ENCODE peak calls at places on chromosomes 2 and 18, in nine cellular contexts. One of them, this sample, is unnamed. For H3K4me1, the result is how much of the 10 kb centered on the place peaks cover.

GRCh38 chr2:164287041-164287440 is 334.2 kb downstream of the GRB14 start:
- DNase-seq in prostate gland: no peak
- DNase-seq in K562: no peak
- DNase-seq in IMR-90: no peak
- DNase-seq in transverse colon: no peak
- DNase-seq in thyroid gland: no peak
- DNase-seq in uterus: no peak
- DNase-seq in HepG2: no peak
- DNase-seq in A549: no peak
- DNase-seq in this sample: no peak

GRCh38 chr2:40428434-40428833 is 23.5 kb downstream of the SLC8A1 start:
- DNase-seq in uterus: no peak
- DNase-seq in HepG2: no peak
- DNase-seq in transverse colon: no peak
- DNase-seq in prostate gland: no peak
- DNase-seq in thyroid gland: no peak
- DNase-seq in K562: no peak
- DNase-seq in A549: no peak
- DNase-seq in IMR-90: peak
- DNase-seq in this sample: no peak

GRCh38 chr2:183950673-183951072 is 647.7 kb upstream of the ZNF804A start:
- DNase-seq in uterus: no peak
- DNase-seq in prostate gland: no peak
- DNase-seq in transverse colon: no peak
- DNase-seq in HepG2: no peak
- DNase-seq in K562: no peak
- DNase-seq in A549: no peak
- DNase-seq in thyroid gland: peak
- DNase-seq in IMR-90: no peak
- DNase-seq in this sample: no peak

GRCh38 chr18:4639628-4640310 is 184.7 kb upstream of the DLGAP1 start:
- DNase-seq in A549: no peak
- DNase-seq in uterus: no peak
- DNase-seq in HepG2: no peak
- DNase-seq in prostate gland: no peak
- DNase-seq in transverse colon: no peak
- DNase-seq in thyroid gland: no peak
- DNase-seq in K562: no peak
- DNase-seq in IMR-90: no peak
- DNase-seq in this sample: no peak

GRCh38 chr18:79531386-79531785 is 135.7 kb downstream of the NFATC1 start:
- DNase-seq in A549: no peak
- DNase-seq in uterus: peak
- DNase-seq in HepG2: no peak
- DNase-seq in K562: no peak
- DNase-seq in IMR-90: no peak
- DNase-seq in prostate gland: no peak
- DNase-seq in thyroid gland: no peak
- DNase-seq in transverse colon: peak
- DNase-seq in this sample: no peak

GRCh38 chr2:16437189-16437588 is 228.4 kb downstream of the CYRIA start:
- DNase-seq in transverse colon: no peak
- DNase-seq in K562: no peak
- DNase-seq in IMR-90: no peak
- DNase-seq in A549: no peak
- DNase-seq in uterus: no peak
- DNase-seq in thyroid gland: no peak
- DNase-seq in HepG2: no peak
- DNase-seq in prostate gland: no peak
- DNase-seq in this sample: no peak

GRCh38 chr2:10217499-10217861 is 85.2 kb upstream of the HPCAL1 start:
- DNase-seq in uterus: no peak
- DNase-seq in IMR-90: no peak
- DNase-seq in A549: no peak
- DNase-seq in K562: no peak
- DNase-seq in thyroid gland: no peak
- DNase-seq in transverse colon: no peak
- DNase-seq in prostate gland: no peak
- DNase-seq in HepG2: no peak
- DNase-seq in this sample: no peak

GRCh38 chr2:43100362-43100882 is 126.0 kb downstream of the ZFP36L2 start:
- DNase-seq in thyroid gland: no peak
- DNase-seq in A549: no peak
- DNase-seq in transverse colon: no peak
- DNase-seq in HepG2: no peak
- DNase-seq in uterus: no peak
- DNase-seq in prostate gland: no peak
- DNase-seq in K562: no peak
- DNase-seq in IMR-90: no peak
- DNase-seq in this sample: no peak

GRCh38 chr2:12715258-12715865 is 1.4 kb upstream of the TRIB2 start:
- DNase-seq in thyroid gland: no peak
- DNase-seq in uterus: no peak
- DNase-seq in A549: no peak
- DNase-seq in HepG2: no peak
- DNase-seq in prostate gland: no peak
- DNase-seq in IMR-90: no peak
- DNase-seq in transverse colon: no peak
- DNase-seq in K562: no peak
- DNase-seq in this sample: no peak
- H3K27ac ChIP-seq in thyroid gland: peak
- H3K27ac ChIP-seq in uterus: peak
- H3K27ac ChIP-seq in A549: no peak
- H3K27ac ChIP-seq in HepG2: no peak
- H3K27ac ChIP-seq in prostate gland: peak
- H3K27ac ChIP-seq in IMR-90: peak
- H3K27ac ChIP-seq in transverse colon: peak
- H3K27ac ChIP-seq in K562: peak
- H3K27ac ChIP-seq in this sample: peak

GRCh38 chr2:20219763-20220380 is 5.1 kb downstream of the SDC1 start:
- DNase-seq in thyroid gland: no peak
- DNase-seq in uterus: no peak
- DNase-seq in A549: no peak
- DNase-seq in transverse colon: no peak
- DNase-seq in IMR-90: no peak
- DNase-seq in K562: no peak
- DNase-seq in HepG2: no peak
- DNase-seq in prostate gland: no peak
- DNase-seq in this sample: no peak

GRCh38 chr2:20215183-20216040 is 9.5 kb downstream of the SDC1 start:
- DNase-seq in thyroid gland: no peak
- DNase-seq in A549: no peak
- DNase-seq in IMR-90: no peak
- DNase-seq in K562: no peak
- DNase-seq in prostate gland: no peak
- DNase-seq in uterus: no peak
- DNase-seq in transverse colon: peak
- DNase-seq in HepG2: peak
- DNase-seq in this sample: peak

GRCh38 chr2:20218331-20219320 is 6.3 kb downstream of the SDC1 start:
- DNase-seq in transverse colon: no peak
- DNase-seq in A549: no peak
- DNase-seq in HepG2: no peak
- DNase-seq in prostate gland: no peak
- DNase-seq in uterus: no peak
- DNase-seq in K562: no peak
- DNase-seq in IMR-90: no peak
- DNase-seq in thyroid gland: no peak
- DNase-seq in this sample: no peak

GRCh38 chr2:20216130-20217025 is 8.6 kb downstream of the SDC1 start:
- DNase-seq in uterus: no peak
- DNase-seq in transverse colon: no peak
- DNase-seq in A549: no peak
- DNase-seq in HepG2: no peak
- DNase-seq in K562: no peak
- DNase-seq in thyroid gland: no peak
- DNase-seq in prostate gland: no peak
- DNase-seq in IMR-90: no peak
- DNase-seq in this sample: no peak

DNA sequence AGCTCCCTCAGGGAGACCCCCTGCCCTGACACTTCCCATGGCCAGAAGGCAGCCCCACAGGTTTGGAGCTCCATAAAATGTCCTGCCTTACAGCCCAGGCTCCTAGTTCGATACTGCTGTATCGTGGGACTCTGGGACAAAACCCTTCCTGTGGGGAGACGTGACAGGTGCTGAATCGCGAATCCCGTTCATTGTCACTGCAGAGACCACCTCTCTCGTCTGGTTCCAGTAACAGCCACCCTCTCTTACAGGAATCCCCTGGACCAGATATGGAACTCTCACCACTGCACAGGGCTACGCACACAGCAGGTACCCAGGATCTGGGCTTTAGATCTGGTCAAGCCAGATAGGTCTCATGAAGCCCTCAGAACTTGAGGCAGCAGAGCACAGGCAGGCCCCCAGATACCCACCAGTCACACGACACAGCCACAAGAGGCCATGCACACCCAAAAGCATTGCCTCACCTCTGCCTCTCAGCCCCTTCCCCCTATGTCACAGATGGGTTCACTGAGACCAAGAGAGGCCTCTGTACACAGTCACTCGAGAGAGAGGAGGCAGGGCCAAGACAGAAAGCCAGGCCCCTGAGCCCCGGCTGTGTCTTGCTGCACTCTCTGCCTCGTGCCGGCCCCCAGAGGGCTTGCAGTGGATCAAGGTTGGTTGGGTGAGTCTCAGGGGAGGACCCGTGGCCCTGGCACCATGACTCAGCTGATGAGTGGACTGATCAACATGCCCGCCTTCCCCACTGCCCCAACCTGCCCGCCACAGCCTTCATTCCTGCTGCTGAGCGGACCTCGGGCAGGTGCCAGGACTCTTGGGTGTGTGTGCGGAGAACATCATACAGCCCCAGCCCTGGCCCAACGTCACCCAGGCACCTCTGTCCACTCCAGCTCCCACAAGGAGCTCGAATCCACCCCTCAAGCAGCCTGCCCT is 7.6 kb downstream of the SDC1 start:
- DNase-seq in HepG2: no peak
- DNase-seq in uterus: no peak
- DNase-seq in K562: no peak
- DNase-seq in IMR-90: no peak
- DNase-seq in A549: no peak
- DNase-seq in prostate gland: peak
- DNase-seq in transverse colon: no peak
- DNase-seq in thyroid gland: peak
- DNase-seq in this sample: peak
- H3K4me1 ChIP-seq in HepG2: half or more
- H3K4me1 ChIP-seq in uterus: under half
- H3K4me1 ChIP-seq in K562: under half
- H3K4me1 ChIP-seq in IMR-90: under half
- H3K4me1 ChIP-seq in A549: half or more
- H3K4me1 ChIP-seq in prostate gland: under half
- H3K4me1 ChIP-seq in transverse colon: under half
- H3K4me1 ChIP-seq in thyroid gland: under half
- H3K4me1 ChIP-seq in this sample: under half

DNA sequence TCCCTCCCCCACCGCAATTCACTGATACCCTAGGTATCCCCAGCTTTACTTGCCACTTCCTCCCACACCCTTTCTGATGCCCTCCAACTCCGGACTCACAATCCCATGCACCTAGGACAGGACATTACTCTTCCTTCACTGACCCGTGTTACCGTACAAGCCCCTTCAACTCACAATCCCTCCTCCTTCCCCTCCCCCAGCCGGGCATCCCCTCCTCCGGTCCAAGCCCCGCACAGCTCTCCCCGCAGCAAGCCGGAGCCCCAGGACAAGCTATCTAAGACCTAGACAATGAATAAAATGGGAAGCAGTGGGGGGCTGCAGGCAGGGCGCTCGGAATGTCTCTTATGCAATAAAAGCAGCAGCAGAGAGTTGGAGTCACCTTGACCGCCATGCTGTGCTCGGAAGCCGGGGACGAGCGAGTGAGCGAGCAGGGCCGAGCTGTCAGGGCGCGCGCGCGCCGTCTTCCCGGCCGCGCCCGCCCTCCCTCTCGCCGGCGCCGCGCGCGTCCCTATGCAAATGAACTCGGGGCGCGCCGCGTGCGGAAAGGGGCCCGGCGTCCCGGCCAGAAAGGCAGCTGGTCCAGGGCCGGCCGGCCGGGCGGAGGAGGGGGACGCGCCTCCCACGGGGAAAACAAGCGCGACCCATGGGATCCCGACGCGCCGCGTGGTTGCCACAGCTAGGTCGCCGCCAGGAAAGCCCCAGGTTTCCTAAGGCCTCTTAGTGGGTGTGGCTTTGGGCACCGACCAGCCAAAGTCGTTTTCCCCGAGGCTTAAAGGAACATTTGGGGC is at the start of gene SLC25A12:
- DNase-seq in A549: peak
- DNase-seq in HepG2: peak
- DNase-seq in prostate gland: peak
- DNase-seq in transverse colon: peak
- DNase-seq in K562: peak
- DNase-seq in IMR-90: peak
- DNase-seq in thyroid gland: peak
- DNase-seq in uterus: peak
- DNase-seq in this sample: peak
- TF ChIP-seq POLR2A in A549: peak
- TF ChIP-seq POLR2A in HepG2: peak
- TF ChIP-seq POLR2A in prostate gland: peak
- TF ChIP-seq POLR2A in transverse colon: peak
- TF ChIP-seq POLR2A in K562: peak
- TF ChIP-seq POLR2A in IMR-90: peak
- TF ChIP-seq POLR2A in thyroid gland: peak
- TF ChIP-seq POLR2A in uterus: peak
- TF ChIP-seq POLR2A in this sample: no peak

GRCh38 chr18:62976227-62976626 is 260.9 kb downstream of the PHLPP1 start:
- DNase-seq in HepG2: no peak
- DNase-seq in K562: no peak
- DNase-seq in uterus: no peak
- DNase-seq in transverse colon: peak
- DNase-seq in IMR-90: no peak
- DNase-seq in thyroid gland: no peak
- DNase-seq in A549: peak
- DNase-seq in prostate gland: no peak
- DNase-seq in this sample: peak

GRCh38 chr18:62975785-62976184 is 260.4 kb downstream of the PHLPP1 start:
- DNase-seq in uterus: no peak
- DNase-seq in K562: no peak
- DNase-seq in transverse colon: no peak
- DNase-seq in HepG2: no peak
- DNase-seq in IMR-90: no peak
- DNase-seq in thyroid gland: no peak
- DNase-seq in prostate gland: no peak
- DNase-seq in A549: no peak
- DNase-seq in this sample: no peak

GRCh38 chr18:62974928-62975675 is 259.8 kb downstream of the PHLPP1 start:
- DNase-seq in HepG2: no peak
- DNase-seq in IMR-90: no peak
- DNase-seq in K562: no peak
- DNase-seq in uterus: no peak
- DNase-seq in prostate gland: no peak
- DNase-seq in A549: no peak
- DNase-seq in transverse colon: no peak
- DNase-seq in thyroid gland: peak
- DNase-seq in this sample: no peak

GRCh38 chr18:62974388-62974787 is 259.0 kb downstream of the PHLPP1 start:
- DNase-seq in thyroid gland: no peak
- DNase-seq in A549: no peak
- DNase-seq in prostate gland: no peak
- DNase-seq in HepG2: no peak
- DNase-seq in uterus: no peak
- DNase-seq in transverse colon: no peak
- DNase-seq in K562: no peak
- DNase-seq in IMR-90: no peak
- DNase-seq in this sample: no peak

DNA sequence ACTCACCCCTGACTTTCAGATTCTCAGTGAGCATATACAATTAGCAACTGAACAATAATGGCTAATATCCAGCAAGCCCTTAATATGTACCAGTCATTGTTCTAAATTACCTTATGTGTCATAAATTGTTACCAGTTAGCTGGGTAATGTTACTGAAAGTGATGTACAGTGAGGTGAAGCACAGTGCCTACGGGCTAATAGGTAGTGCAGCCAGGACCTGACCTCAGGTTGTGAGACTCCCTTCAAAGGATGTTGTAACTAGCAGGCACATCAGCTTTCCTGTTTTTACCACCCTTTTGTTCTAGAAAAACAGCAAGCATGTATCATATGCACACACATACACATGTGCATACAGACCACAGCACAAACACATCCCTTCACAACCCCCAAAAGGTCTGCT is 258.3 kb downstream of the PHLPP1 start:
- DNase-seq in prostate gland: no peak
- DNase-seq in A549: no peak
- DNase-seq in thyroid gland: no peak
- DNase-seq in uterus: no peak
- DNase-seq in IMR-90: no peak
- DNase-seq in K562: no peak
- DNase-seq in transverse colon: no peak
- DNase-seq in HepG2: no peak
- DNase-seq in this sample: no peak
- H3K27ac ChIP-seq in prostate gland: no peak
- H3K27ac ChIP-seq in A549: no peak
- H3K27ac ChIP-seq in thyroid gland: no peak
- H3K27ac ChIP-seq in uterus: no peak
- H3K27ac ChIP-seq in IMR-90: no peak
- H3K27ac ChIP-seq in K562: no peak
- H3K27ac ChIP-seq in transverse colon: no peak
- H3K27ac ChIP-seq in HepG2: no peak
- H3K27ac ChIP-seq in this sample: no peak